ENCODE peak calls at places on chromosomes 4 and X, in eight cellular contexts. V, P, G, J, D, T, O and Z are unnamed samples.

GRCh38 chr4:4541040-4541631 is 712 bp downstream of the STX18 start:
- DNase-seq in T (no peak), G (no peak), D (peak; percentile 35), P (no peak), V (peak; percentile 8), J (no peak), O (no peak), Z (no peak)

GRCh38 chr4:86957214-86957613 is 22.4 kb downstream of the AFF1 start:
- DNase-seq in P (no peak), D (no peak), G (no peak), J (no peak), T (no peak), V (no peak), O (no peak), Z (no peak)

GRCh38 chr4:173257732-173258717 is 76.1 kb downstream of the HMGB2 start:
- DNase-seq in D (peak; percentile 76), V (peak; percentile 61), P (peak; percentile 67), T (peak; percentile 86), G (no peak), O (peak; percentile 63), J (peak; percentile 90), Z (peak; percentile 56)

GRCh38 chr4:15293678-15294077 is 134.2 kb upstream of the C1QTNF7 start:
- DNase-seq in V (no peak), O (no peak), G (no peak), P (no peak), D (no peak), J (no peak), T (no peak), Z (no peak)

GRCh38 chr4:153023692-153024394 is 87.7 kb downstream of the FHDC1 start:
- DNase-seq in D (no peak), G (no peak), J (no peak), P (no peak), V (no peak), T (no peak), O (no peak), Z (no peak)

GRCh38 chr4:168759321-168759720 is 250.7 kb downstream of the CBR4 start:
- DNase-seq in J (no peak), V (no peak), P (no peak), T (no peak), O (no peak), G (no peak), D (no peak), Z (no peak)

GRCh38 chr4:13539721-13540445 is 4.4 kb downstream of the NKX3-2 start:
- DNase-seq in O (no peak), J (peak; percentile 65), D (no peak), G (no peak), P (no peak), T (no peak), V (no peak), Z (no peak)

GRCh38 chr4:757111-757510 is 51.5 kb downstream of the PCGF3 start:
- DNase-seq in V (no peak), O (no peak), G (no peak), P (no peak), D (no peak), J (no peak), T (no peak), Z (no peak)

GRCh38 chr4:8010618-8011017 is 71.0 kb upstream of the AFAP1 start:
- DNase-seq in D (peak; percentile 98), J (no peak), T (peak; percentile 84), V (peak; percentile 21), O (peak; percentile 53), G (no peak), P (no peak), Z (no peak)

GRCh38 chr4:70700712-70701111 is 12.4 kb downstream of the UTP3 start:
- DNase-seq in D (no peak), J (no peak), O (no peak), P (no peak), V (no peak), G (no peak), T (no peak), Z (no peak)

GRCh38 chrX:101260435-101260834 is 30.7 kb downstream of the TAF7L start:
- DNase-seq in G (no peak), V (no peak), J (peak; percentile 52), D (peak; percentile 10), P (no peak), O (no peak), T (no peak), Z (no peak)

GRCh38 chr4:187480146-187481145 is 515.1 kb upstream of the ZFP42 start:
- DNase-seq in J (no peak), T (no peak), O (no peak), G (no peak), D (no peak), V (no peak), P (no peak), Z (no peak)

GRCh38 chrX:16061296-16061695 is 62.1 kb upstream of the GRPR start:
- DNase-seq in T (peak; percentile 13), J (no peak), G (no peak), V (no peak), O (no peak), P (no peak), D (no peak), Z (no peak)

GRCh38 chr4:18020671-18021469 is 685 bp downstream of the LCORL start:
- DNase-seq in O (peak; percentile 77), V (peak; percentile 71), P (peak; percentile 50), G (peak; percentile 15), T (peak; percentile 84), J (peak; percentile 91), D (peak; percentile 80), Z (no peak)

GRCh38 chr4:129362685-129363274 is 266.8 kb downstream of the C4orf33 start:
- DNase-seq in V (peak; percentile 51), J (peak; percentile 79), T (peak; percentile 76), P (peak; percentile 18), D (peak; percentile 84), O (peak; percentile 16), G (peak; percentile 45), Z (no peak)

GRCh38 chr4:66575024-66575696 is 904.9 kb upstream of the EPHA5 start:
- DNase-seq in D (no peak), T (no peak), O (no peak), G (no peak), J (no peak), V (no peak), P (peak; percentile 15), Z (no peak)

GRCh38 chr4:137253949-137254348 is 278.3 kb downstream of the PCDH18 start:
- DNase-seq in J (no peak), T (no peak), G (no peak), P (no peak), D (no peak), V (no peak), O (no peak), Z (no peak)

GRCh38 chrX:113728937-113729336 is 854.9 kb upstream of the HTR2C start:
- DNase-seq in P (no peak), G (no peak), T (no peak), V (no peak), D (no peak), J (no peak), O (no peak), Z (no peak)

GRCh38 chr4:186351672-186352194 is 85.7 kb downstream of the F11 start:
- DNase-seq in G (no peak), T (no peak), J (no peak), D (no peak), P (no peak), O (no peak), V (no peak), Z (no peak)

GRCh38 chrX:115889121-115889890 is 281.2 kb upstream of the AGTR2 start:
- DNase-seq in P (no peak), O (peak; percentile 77), V (no peak), D (no peak), G (no peak), T (no peak), J (no peak), Z (no peak)

GRCh38 chr4:111639876-111640275 is 505.4 kb upstream of the FAM241A start:
- DNase-seq in J (no peak), O (no peak), T (peak; percentile 51), P (no peak), V (no peak), G (no peak), D (no peak), Z (no peak)

DNA sequence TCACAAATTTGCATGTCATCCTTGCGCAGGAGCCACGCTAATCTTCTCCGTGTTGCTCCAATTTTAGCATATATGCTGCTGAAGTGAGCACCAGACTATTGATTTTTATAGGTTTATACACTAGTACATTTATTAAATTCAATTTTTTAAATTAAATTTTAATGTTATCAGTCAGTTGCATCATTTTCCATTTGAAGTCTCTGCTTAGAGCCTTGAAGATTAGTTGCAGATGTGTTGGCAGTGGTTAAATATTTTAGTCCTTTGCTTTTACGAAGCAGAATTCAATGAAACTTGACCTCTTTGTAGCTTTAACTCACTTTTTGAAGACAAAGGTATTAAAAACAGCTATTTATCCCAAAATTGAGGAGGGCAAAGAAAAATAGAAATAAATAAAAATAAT is 16.5 kb downstream of the TRAPPC11 start:
- DNase-seq in T (no peak), V (no peak), D (no peak), J (no peak), G (no peak), P (no peak), O (no peak), Z (no peak)
- H3K27ac ChIP-seq in T (no peak overlapping the region), V (no peak overlapping the region), D (no peak overlapping the region), J (no peak overlapping the region), G (no peak overlapping the region), P (no peak overlapping the region), O (no peak overlapping the region), Z (no peak overlapping the region)

DNA sequence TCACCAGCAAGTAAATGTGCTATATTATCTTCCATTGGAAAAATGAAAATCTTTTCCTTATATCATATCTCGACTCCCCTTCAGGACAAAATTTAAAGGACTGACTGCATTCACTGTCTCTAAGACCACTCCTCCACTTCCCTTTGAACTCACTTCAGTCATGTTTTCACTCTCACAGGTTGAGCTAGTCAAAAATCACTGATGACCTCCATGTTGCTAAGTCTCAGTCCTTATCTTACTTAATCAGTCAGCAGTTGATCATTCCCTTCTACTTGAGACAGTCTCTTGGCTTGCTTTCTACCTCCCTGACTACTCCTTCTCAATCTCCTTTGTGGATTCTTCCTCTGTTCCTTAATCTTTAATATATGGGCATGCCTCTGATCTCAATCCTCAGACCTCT is 117.0 kb upstream of the LSM6 start:
- DNase-seq in P (no peak), T (no peak), V (no peak), J (no peak), O (no peak), D (no peak), G (no peak), Z (no peak)
- H3K36me3 ChIP-seq in P (no peaks in the 10 kb centered on the region), T (no peaks in the 10 kb centered on the region), V (no peaks in the 10 kb centered on the region), J (no peaks in the 10 kb centered on the region), O (no peaks in the 10 kb centered on the region), D (no peaks in the 10 kb centered on the region), G (no peaks in the 10 kb centered on the region), Z (no peaks in the 10 kb centered on the region)

GRCh38 chr4:47471064-47471463 is 7.6 kb upstream of the COMMD8 start:
- DNase-seq in J (no peak), T (no peak), D (no peak), V (no peak), P (no peak), O (no peak), G (no peak), Z (no peak)
- TF ChIP-seq CTCF in J (no peak), T (no peak), D (no peak), V (no peak), P (no peak), O (no peak), G (no peak), Z (no peak)

DNA sequence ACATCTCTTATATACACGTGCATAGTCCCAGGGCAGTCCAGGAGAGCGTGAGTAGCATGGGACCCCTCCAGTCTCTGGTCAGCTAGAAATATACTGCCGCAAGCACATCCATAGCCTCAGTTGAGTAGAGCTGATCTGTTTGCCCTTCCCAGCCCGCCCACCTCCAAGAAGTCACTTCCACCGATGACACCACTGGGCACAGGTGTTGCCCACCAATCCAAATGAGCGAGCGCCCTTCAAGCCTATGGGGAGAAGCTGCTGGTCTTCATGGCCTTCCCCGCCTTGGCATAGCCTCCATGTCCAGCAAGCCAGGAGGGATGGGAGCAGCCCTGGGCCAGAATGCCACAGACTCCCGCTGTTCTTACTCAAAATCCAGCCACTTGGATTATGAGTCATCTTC is 10.2 kb downstream of the DUSP9 start:
- DNase-seq in T (no peak), D (no peak), G (no peak), V (no peak), O (no peak), J (no peak), P (no peak), Z (no peak)
- H3K27ac ChIP-seq in T (no peak overlapping the region), D (no peak overlapping the region), G (no peak overlapping the region), V (no peak overlapping the region), O (no peak overlapping the region), J (no peak overlapping the region), P (no peak overlapping the region), Z (no peak overlapping the region)